ENCODE peak calls at places on chromosomes 12 and 14, in eight cellular contexts. Y is stimulated activated CD4-positive, alpha-beta T cell treated with anti-CD3 and anti-CD28 coated beads, Interleukin-1b, Interleukin-23, amount 100 ng/mL, for 24 hours; V is AG08395; K is endothelial cell; H is posterior cingulate gyrus; X is aorta; P is left cardiac atrium; I is CD4-positive, alpha-beta T cell. Q is an unnamed sample.

GRCh38 chr12:27498761-27499160 is 25.2 kb upstream of the PPFIBP1 start:
- DNase-seq in H (no peak), X (no peak), I (no peak), Y (no peak), K (no peak), P (no peak), V (no peak), Q (no peak)

GRCh38 chr14:73007835-73008234 is 19.1 kb downstream of the ZFYVE1 start:
- DNase-seq in Y (no peak), V (no peak), K (no peak), P (no peak), I (no peak), X (no peak), H (no peak), Q (no peak)

GRCh38 chr14:32329146-32329545 is at the start of gene AKAP6:
- DNase-seq in X (no peak), K (no peak), I (no peak), H (peak; percentile 68), Y (no peak), V (no peak), P (no peak), Q (no peak)

GRCh38 chr12:85424581-85425348 is 144.7 kb downstream of the ALX1 start:
- DNase-seq in P (no peak), V (no peak), H (no peak), X (no peak), K (peak; percentile 32), I (no peak), Y (no peak), Q (no peak)

GRCh38 chr14:63266106-63266505 is 52.6 kb downstream of the GPHB5 start:
- DNase-seq in H (no peak), I (no peak), Y (no peak), V (no peak), P (no peak), X (no peak), K (no peak), Q (no peak)

GRCh38 chr12:101924647-101925046 is 47.3 kb downstream of the DRAM1 start:
- DNase-seq in P (no peak), V (peak; percentile 64), X (no peak), K (no peak), Y (no peak), H (no peak), I (no peak), Q (no peak)

GRCh38 chr12:45704968-45705367 is 24.5 kb upstream of the ARID2 start:
- DNase-seq in V (no peak), Y (no peak), P (no peak), X (no peak), K (no peak), H (no peak), I (no peak), Q (no peak)

GRCh38 chr14:99230271-99231141 is 41.5 kb downstream of the BCL11B start:
- DNase-seq in H (no peak), V (peak; percentile 47), Y (peak; percentile 70), K (no peak), I (peak; percentile 74), X (no peak), P (no peak), Q (peak; percentile 82)

GRCh38 chr12:65965358-65965757 is 141.1 kb downstream of the HMGA2 start:
- DNase-seq in X (no peak), Y (no peak), V (no peak), K (no peak), I (no peak), H (no peak), P (no peak), Q (no peak)

GRCh38 chr14:89134640-89135039 is 282.4 kb downstream of the FOXN3 start:
- DNase-seq in V (no peak), Y (no peak), X (no peak), P (no peak), I (no peak), K (no peak), H (no peak), Q (no peak)

GRCh38 chr12:108455706-108456105 is 59.4 kb upstream of the FICD start:
- DNase-seq in V (no peak), K (no peak), H (no peak), X (no peak), Y (no peak), I (no peak), P (no peak), Q (no peak)

GRCh38 chr12:124601699-124602098 is 34.3 kb upstream of the NCOR2 start:
- DNase-seq in I (no peak), H (no peak), Y (no peak), X (no peak), K (no peak), P (no peak), V (peak; percentile 77), Q (no peak)

GRCh38 chr12:76037130-76038105 is 5.8 kb upstream of the PHLDA1 start:
- DNase-seq in Y (no peak), P (no peak), X (no peak), K (peak; percentile 17), I (no peak), H (no peak), V (peak; percentile 65), Q (peak; percentile 26)

GRCh38 chr12:131710464-131711457 is at the start of gene SFSWAP:
- DNase-seq in X (peak; percentile 92), I (peak; percentile 52), P (peak; percentile 81), K (peak; percentile 68), Y (peak; percentile 57), H (peak; percentile 74), V (peak; percentile 85), Q (peak; percentile 72)

GRCh38 chr12:47903927-47904646 is 707 bp downstream of the VDR start:
- DNase-seq in I (peak; percentile 42), K (no peak), H (no peak), P (peak; percentile 63), V (peak; percentile 76), X (peak; percentile 89), Y (peak; percentile 66), Q (peak; percentile 64)

GRCh38 chr14:21106191-21106505 is 5.3 kb downstream of the TMEM253 start:
- DNase-seq in V (no peak), H (no peak), X (no peak), I (no peak), P (no peak), Y (no peak), K (no peak), Q (no peak)

GRCh38 chr14:43877351-43877900 is 629.7 kb downstream of the FSCB start:
- DNase-seq in I (no peak), K (no peak), V (no peak), P (no peak), X (no peak), Y (no peak), H (no peak), Q (no peak)

GRCh38 chr14:97179573-97179972 is 382.4 kb downstream of the VRK1 start:
- DNase-seq in I (no peak), V (no peak), P (no peak), H (no peak), X (no peak), Y (no peak), K (no peak), Q (no peak)

GRCh38 chr12:71892059-71892458 is 46.6 kb upstream of the TPH2 start:
- DNase-seq in H (no peak), K (no peak), X (no peak), V (no peak), I (no peak), Y (no peak), P (no peak), Q (no peak)

GRCh38 chr14:73695082-73695481 is 19.1 kb downstream of the PNMA1 start:
- DNase-seq in H (no peak), X (no peak), P (no peak), Y (no peak), K (no peak), I (no peak), V (no peak), Q (no peak)

GRCh38 chr14:64478634-64479250 is 13.4 kb downstream of the AKAP5 start:
- DNase-seq in P (no peak), K (no peak), Y (no peak), X (no peak), V (peak; percentile 43), H (no peak), I (no peak), Q (no peak)

GRCh38 chr12:104355630-104356029 is 52.1 kb downstream of the EID3 start:
- DNase-seq in P (no peak), I (no peak), V (no peak), H (no peak), Y (no peak), X (no peak), K (no peak), Q (no peak)

GRCh38 chr12:19125325-19125724 is 4.2 kb upstream of the PLEKHA5 start:
- DNase-seq in X (no peak), V (peak; percentile 24), Y (no peak), I (no peak), P (no peak), H (no peak), K (no peak), Q (no peak)

GRCh38 chr12:76043377-76043776 is 11.8 kb upstream of the PHLDA1 start:
- DNase-seq in I (no peak), K (no peak), Y (no peak), P (no peak), H (no peak), X (no peak), V (no peak), Q (no peak)

GRCh38 chr14:51239813-51240803 is at the start of gene TMX1:
- DNase-seq in I (peak; percentile 63), X (peak; percentile 97), V (peak; percentile 100), H (peak; percentile 94), K (peak; percentile 95), Y (peak; percentile 89), P (peak; percentile 95), Q (peak; percentile 87)

GRCh38 chr14:59897757-59898383 is 22.1 kb upstream of the LRRC9 start:
- DNase-seq in I (no peak), Y (no peak), P (peak; percentile 31), X (no peak), K (peak; percentile 53), V (no peak), H (peak; percentile 21), Q (no peak)

GRCh38 chr14:95300002-95300696 is 19.6 kb downstream of the CLMN start:
- DNase-seq in V (no peak), H (no peak), I (no peak), P (no peak), X (no peak), Y (no peak), K (no peak), Q (no peak)

GRCh38 chr14:69355955-69356321 is 42.2 kb downstream of the ERH start:
- DNase-seq in K (no peak), Y (no peak), V (peak; percentile 85), I (no peak), P (peak; percentile 46), H (no peak), X (no peak), Q (no peak)

GRCh38 chr14:94129758-94130414 is 482 bp upstream of the IFI27L2 start:
- DNase-seq in X (peak; percentile 82), P (peak; percentile 79), I (no peak), Y (peak; percentile 10), K (no peak), V (peak; percentile 41), H (no peak), Q (peak; percentile 32)

GRCh38 chr14:22379727-22380126 is 209.3 kb downstream of the DAD1 start:
- DNase-seq in I (no peak), X (no peak), V (no peak), P (no peak), K (no peak), Y (no peak), H (no peak), Q (no peak)

GRCh38 chr12:110109037-110109836 is 14.9 kb upstream of the IFT81 start:
- DNase-seq in P (peak; percentile 77), Y (no peak), K (no peak), H (no peak), I (no peak), X (peak; percentile 88), V (peak; percentile 94), Q (no peak)

GRCh38 chr12:127115468-127116035 is 1151.4 kb upstream of the TMEM132C start:
- DNase-seq in X (no peak), I (no peak), P (no peak), Y (no peak), V (no peak), H (no peak), K (no peak), Q (no peak)

GRCh38 chr12:58443273-58443980 is 476.9 kb downstream of the LRIG3 start:
- DNase-seq in K (peak; percentile 38), P (no peak), X (no peak), H (no peak), I (no peak), Y (no peak), V (peak; percentile 20), Q (no peak)

Q was measured in activated T-helper 1 cell treated with anti-CD3 and anti-CD28 coated beads, Interleukin-12 subunit alpha, Interleukin-12 subunit beta, Interleukin-2, Interleukin-4 antibody, amounts not matched to agents 30 ng/mL and 10 ng/mL and 1 ng/mL, durations not matched to agents 14 hours and 24 hours and 36 hours.